ENCODE peak calls at places on chromosomes 3 and 15, in six cellular contexts. One of them, this sample, is unnamed.

GRCh38 chr15:42232606-42233005 is 24.5 kb upstream of the VPS39 start:
- DNase-seq in lower leg skin: no peak
- DNase-seq in CD8-positive, alpha-beta T cell: no peak
- DNase-seq in heart left ventricle: no peak
- DNase-seq in SK-N-SH: no peak
- DNase-seq in choroid plexus epithelial cell: no peak
- DNase-seq in this sample: no peak

GRCh38 chr15:41513282-41514227 is at the start of gene LTK:
- DNase-seq in heart left ventricle: no peak
- DNase-seq in SK-N-SH: peak
- DNase-seq in CD8-positive, alpha-beta T cell: no peak
- DNase-seq in choroid plexus epithelial cell: no peak
- DNase-seq in lower leg skin: no peak
- DNase-seq in this sample: no peak

GRCh38 chr15:55016225-55016624 is 180.5 kb downstream of the RSL24D1 start:
- DNase-seq in CD8-positive, alpha-beta T cell: no peak
- DNase-seq in heart left ventricle: no peak
- DNase-seq in choroid plexus epithelial cell: no peak
- DNase-seq in lower leg skin: no peak
- DNase-seq in SK-N-SH: no peak
- DNase-seq in this sample: no peak

GRCh38 chr15:61092387-61093157 is 136.5 kb downstream of the RORA start:
- DNase-seq in lower leg skin: no peak
- DNase-seq in SK-N-SH: no peak
- DNase-seq in CD8-positive, alpha-beta T cell: no peak
- DNase-seq in heart left ventricle: no peak
- DNase-seq in choroid plexus epithelial cell: no peak
- DNase-seq in this sample: no peak

GRCh38 chr3:127680790-127681189 is 8.0 kb downstream of the ABTB1 start:
- DNase-seq in choroid plexus epithelial cell: no peak
- DNase-seq in CD8-positive, alpha-beta T cell: peak
- DNase-seq in SK-N-SH: no peak
- DNase-seq in heart left ventricle: no peak
- DNase-seq in lower leg skin: peak
- DNase-seq in this sample: no peak

GRCh38 chr3:149575213-149575961 is 82.4 kb downstream of the WWTR1 start:
- DNase-seq in lower leg skin: no peak
- DNase-seq in choroid plexus epithelial cell: peak
- DNase-seq in heart left ventricle: peak
- DNase-seq in SK-N-SH: no peak
- DNase-seq in CD8-positive, alpha-beta T cell: no peak
- DNase-seq in this sample: peak

GRCh38 chr3:15858547-15859506 is 61.0 kb upstream of the ANKRD28 start:
- DNase-seq in choroid plexus epithelial cell: peak
- DNase-seq in CD8-positive, alpha-beta T cell: peak
- DNase-seq in lower leg skin: peak
- DNase-seq in SK-N-SH: peak
- DNase-seq in heart left ventricle: peak
- DNase-seq in this sample: peak

GRCh38 chr3:82100378-82100777 is 338.9 kb upstream of the GBE1 start:
- DNase-seq in lower leg skin: no peak
- DNase-seq in choroid plexus epithelial cell: no peak
- DNase-seq in SK-N-SH: no peak
- DNase-seq in heart left ventricle: no peak
- DNase-seq in CD8-positive, alpha-beta T cell: no peak
- DNase-seq in this sample: no peak

GRCh38 chr3:128241741-128242140 is 88.5 kb downstream of the EEFSEC start:
- DNase-seq in heart left ventricle: no peak
- DNase-seq in CD8-positive, alpha-beta T cell: no peak
- DNase-seq in SK-N-SH: no peak
- DNase-seq in lower leg skin: peak
- DNase-seq in choroid plexus epithelial cell: no peak
- DNase-seq in this sample: no peak

GRCh38 chr3:123406598-123406997 is 42.3 kb downstream of the ADCY5 start:
- DNase-seq in CD8-positive, alpha-beta T cell: no peak
- DNase-seq in SK-N-SH: no peak
- DNase-seq in heart left ventricle: peak
- DNase-seq in lower leg skin: no peak
- DNase-seq in choroid plexus epithelial cell: no peak
- DNase-seq in this sample: no peak

GRCh38 chr3:168544097-168544957 is 448.6 kb upstream of the GOLIM4 start:
- DNase-seq in choroid plexus epithelial cell: peak
- DNase-seq in CD8-positive, alpha-beta T cell: no peak
- DNase-seq in heart left ventricle: no peak
- DNase-seq in lower leg skin: no peak
- DNase-seq in SK-N-SH: no peak
- DNase-seq in this sample: peak

GRCh38 chr3:183455064-183455463 is 26.6 kb upstream of the MCF2L2 start:
- DNase-seq in lower leg skin: no peak
- DNase-seq in heart left ventricle: no peak
- DNase-seq in CD8-positive, alpha-beta T cell: no peak
- DNase-seq in SK-N-SH: no peak
- DNase-seq in choroid plexus epithelial cell: peak
- DNase-seq in this sample: peak

GRCh38 chr3:35776346-35776745 is 137.0 kb downstream of the ARPP21 start:
- DNase-seq in CD8-positive, alpha-beta T cell: no peak
- DNase-seq in SK-N-SH: no peak
- DNase-seq in lower leg skin: no peak
- DNase-seq in choroid plexus epithelial cell: no peak
- DNase-seq in heart left ventricle: no peak
- DNase-seq in this sample: no peak

GRCh38 chr3:46500631-46501377 is 3.0 kb downstream of the RTP3 start:
- DNase-seq in CD8-positive, alpha-beta T cell: peak
- DNase-seq in choroid plexus epithelial cell: peak
- DNase-seq in SK-N-SH: no peak
- DNase-seq in heart left ventricle: no peak
- DNase-seq in lower leg skin: peak
- DNase-seq in this sample: peak

GRCh38 chr3:9014189-9014588 is 50.9 kb upstream of the RAD18 start:
- DNase-seq in lower leg skin: no peak
- DNase-seq in heart left ventricle: no peak
- DNase-seq in SK-N-SH: no peak
- DNase-seq in CD8-positive, alpha-beta T cell: no peak
- DNase-seq in choroid plexus epithelial cell: peak
- DNase-seq in this sample: peak

GRCh38 chr15:39801641-39802309 is 19.1 kb upstream of the FSIP1 start:
- DNase-seq in SK-N-SH: no peak
- DNase-seq in lower leg skin: no peak
- DNase-seq in choroid plexus epithelial cell: peak
- DNase-seq in CD8-positive, alpha-beta T cell: no peak
- DNase-seq in heart left ventricle: no peak
- DNase-seq in this sample: no peak

GRCh38 chr15:41955100-41955499 is 17.3 kb downstream of the EHD4 start:
- DNase-seq in CD8-positive, alpha-beta T cell: no peak
- DNase-seq in heart left ventricle: no peak
- DNase-seq in lower leg skin: peak
- DNase-seq in choroid plexus epithelial cell: no peak
- DNase-seq in SK-N-SH: no peak
- DNase-seq in this sample: no peak

GRCh38 chr3:134798681-134799311 is 3.7 kb downstream of the EPHB1 start:
- DNase-seq in SK-N-SH: no peak
- DNase-seq in choroid plexus epithelial cell: no peak
- DNase-seq in CD8-positive, alpha-beta T cell: peak
- DNase-seq in heart left ventricle: no peak
- DNase-seq in lower leg skin: no peak
- DNase-seq in this sample: no peak

GRCh38 chr3:40187945-40188344 is 121.6 kb upstream of the EIF1B start:
- DNase-seq in lower leg skin: no peak
- DNase-seq in choroid plexus epithelial cell: no peak
- DNase-seq in CD8-positive, alpha-beta T cell: no peak
- DNase-seq in heart left ventricle: no peak
- DNase-seq in SK-N-SH: no peak
- DNase-seq in this sample: no peak

GRCh38 chr3:172658344-172659245 is 52.3 kb downstream of the NCEH1 start:
- DNase-seq in heart left ventricle: no peak
- DNase-seq in CD8-positive, alpha-beta T cell: no peak
- DNase-seq in SK-N-SH: no peak
- DNase-seq in lower leg skin: no peak
- DNase-seq in choroid plexus epithelial cell: peak
- DNase-seq in this sample: peak

GRCh38 chr3:124397088-124397487 is 333.2 kb upstream of the UMPS start:
- DNase-seq in heart left ventricle: no peak
- DNase-seq in choroid plexus epithelial cell: no peak
- DNase-seq in SK-N-SH: no peak
- DNase-seq in CD8-positive, alpha-beta T cell: no peak
- DNase-seq in lower leg skin: no peak
- DNase-seq in this sample: no peak

GRCh38 chr15:56866798-56867197 is 51.6 kb upstream of the TCF12 start:
- DNase-seq in CD8-positive, alpha-beta T cell: no peak
- DNase-seq in heart left ventricle: no peak
- DNase-seq in SK-N-SH: no peak
- DNase-seq in choroid plexus epithelial cell: peak
- DNase-seq in lower leg skin: no peak
- DNase-seq in this sample: no peak

GRCh38 chr3:140053011-140053702 is 118.2 kb downstream of the CLSTN2 start:
- DNase-seq in CD8-positive, alpha-beta T cell: no peak
- DNase-seq in lower leg skin: no peak
- DNase-seq in choroid plexus epithelial cell: no peak
- DNase-seq in SK-N-SH: peak
- DNase-seq in heart left ventricle: no peak
- DNase-seq in this sample: no peak

GRCh38 chr3:31092748-31093607 is 198.5 kb upstream of the GADL1 start:
- DNase-seq in CD8-positive, alpha-beta T cell: no peak
- DNase-seq in choroid plexus epithelial cell: peak
- DNase-seq in heart left ventricle: no peak
- DNase-seq in lower leg skin: no peak
- DNase-seq in SK-N-SH: no peak
- DNase-seq in this sample: peak

GRCh38 chr3:134363381-134363755 is 10.9 kb downstream of the AMOTL2 start:
- DNase-seq in choroid plexus epithelial cell: no peak
- DNase-seq in heart left ventricle: peak
- DNase-seq in CD8-positive, alpha-beta T cell: no peak
- DNase-seq in SK-N-SH: peak
- DNase-seq in lower leg skin: peak
- DNase-seq in this sample: no peak

DNA sequence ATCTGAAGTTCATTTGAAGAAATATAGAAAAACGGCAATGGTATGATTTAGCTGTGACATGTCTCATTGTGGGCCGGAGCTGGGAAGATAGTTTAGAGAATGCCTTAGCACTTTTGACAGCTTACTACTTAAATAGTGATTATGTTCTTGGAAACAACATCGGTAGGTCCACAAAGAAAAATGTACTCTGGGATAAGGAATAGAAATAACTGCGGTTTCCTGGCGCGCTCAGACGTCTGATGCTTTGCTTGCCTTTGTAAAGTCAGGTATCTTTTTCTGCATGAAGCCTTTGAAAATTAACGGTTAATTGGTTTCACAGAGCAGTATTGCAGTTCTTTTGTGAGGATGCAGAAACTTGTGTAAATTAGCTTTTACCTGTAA is 1.4 kb downstream of the USP3 start:
- DNase-seq in lower leg skin: no peak
- DNase-seq in choroid plexus epithelial cell: no peak
- DNase-seq in CD8-positive, alpha-beta T cell: no peak
- DNase-seq in SK-N-SH: no peak
- DNase-seq in heart left ventricle: no peak
- DNase-seq in this sample: no peak
- H3K4me3 ChIP-seq in lower leg skin: peak
- H3K4me3 ChIP-seq in choroid plexus epithelial cell: peak
- H3K4me3 ChIP-seq in CD8-positive, alpha-beta T cell: peak
- H3K4me3 ChIP-seq in SK-N-SH: peak
- H3K4me3 ChIP-seq in heart left ventricle: peak
- H3K4me3 ChIP-seq in this sample: peak

GRCh38 chr3:10416730-10417300 is 88.6 kb downstream of the ATP2B2 start:
- DNase-seq in CD8-positive, alpha-beta T cell: no peak
- DNase-seq in heart left ventricle: no peak
- DNase-seq in SK-N-SH: no peak
- DNase-seq in lower leg skin: no peak
- DNase-seq in choroid plexus epithelial cell: no peak
- DNase-seq in this sample: no peak
- TF ChIP-seq CTCF in CD8-positive, alpha-beta T cell: no peak
- TF ChIP-seq CTCF in heart left ventricle: no peak
- TF ChIP-seq CTCF in SK-N-SH: no peak
- TF ChIP-seq CTCF in lower leg skin: no peak
- TF ChIP-seq CTCF in choroid plexus epithelial cell: no peak
- TF ChIP-seq CTCF in this sample: no peak

GRCh38 chr3:117455782-117456181 is 746.2 kb downstream of the TUSC7 start:
- DNase-seq in heart left ventricle: no peak
- DNase-seq in lower leg skin: no peak
- DNase-seq in choroid plexus epithelial cell: no peak
- DNase-seq in SK-N-SH: no peak
- DNase-seq in CD8-positive, alpha-beta T cell: no peak
- DNase-seq in this sample: no peak

GRCh38 chr3:117454236-117454635 is 744.7 kb downstream of the TUSC7 start:
- DNase-seq in SK-N-SH: no peak
- DNase-seq in choroid plexus epithelial cell: peak
- DNase-seq in lower leg skin: no peak
- DNase-seq in CD8-positive, alpha-beta T cell: no peak
- DNase-seq in heart left ventricle: no peak
- DNase-seq in this sample: no peak

GRCh38 chr3:117454928-117455327 is 745.3 kb downstream of the TUSC7 start:
- DNase-seq in SK-N-SH: no peak
- DNase-seq in lower leg skin: no peak
- DNase-seq in CD8-positive, alpha-beta T cell: no peak
- DNase-seq in heart left ventricle: no peak
- DNase-seq in choroid plexus epithelial cell: no peak
- DNase-seq in this sample: no peak
- H3K4me3 ChIP-seq in SK-N-SH: no peak
- H3K4me3 ChIP-seq in lower leg skin: no peak
- H3K4me3 ChIP-seq in CD8-positive, alpha-beta T cell: no peak
- H3K4me3 ChIP-seq in heart left ventricle: no peak
- H3K4me3 ChIP-seq in choroid plexus epithelial cell: no peak
- H3K4me3 ChIP-seq in this sample: no peak

GRCh38 chr3:42957573-42957972 is 21.5 kb upstream of the GASK1A start:
- DNase-seq in CD8-positive, alpha-beta T cell: no peak
- DNase-seq in SK-N-SH: no peak
- DNase-seq in heart left ventricle: no peak
- DNase-seq in choroid plexus epithelial cell: no peak
- DNase-seq in lower leg skin: no peak
- DNase-seq in this sample: no peak
- TF ChIP-seq CTCF in CD8-positive, alpha-beta T cell: no peak
- TF ChIP-seq CTCF in SK-N-SH: no peak
- TF ChIP-seq CTCF in heart left ventricle: no peak
- TF ChIP-seq CTCF in choroid plexus epithelial cell: peak
- TF ChIP-seq CTCF in lower leg skin: no peak
- TF ChIP-seq CTCF in this sample: peak

GRCh38 chr3:193826126-193826795 is 233.3 kb downstream of the OPA1 start:
- DNase-seq in lower leg skin: peak
- DNase-seq in CD8-positive, alpha-beta T cell: no peak
- DNase-seq in SK-N-SH: no peak
- DNase-seq in choroid plexus epithelial cell: peak
- DNase-seq in heart left ventricle: no peak
- DNase-seq in this sample: peak
- H3K4me3 ChIP-seq in lower leg skin: no peak
- H3K4me3 ChIP-seq in CD8-positive, alpha-beta T cell: no peak
- H3K4me3 ChIP-seq in SK-N-SH: no peak
- H3K4me3 ChIP-seq in choroid plexus epithelial cell: no peak
- H3K4me3 ChIP-seq in heart left ventricle: no peak
- H3K4me3 ChIP-seq in this sample: no peak

This sample was measured in fibroblast of mammary gland.